ENCODE peak calls at places on chromosomes 7 and 10, in four cellular contexts. C is HCT116, G is psoas muscle, K is PC-9. E is an unnamed sample.

GRCh38 chr7:127390817-127391590 is 1.5 kb downstream of the ZNF800 start:
- DNase-seq in K (no peak), C (no peak), G (no peak), E (no peak)

GRCh38 chr7:123594813-123595241 is 6.8 kb upstream of the ASB15 start:
- DNase-seq in K (no peak), G (no peak), C (no peak), E (no peak)

GRCh38 chr10:36089790-36090391 is 447.8 kb upstream of the FZD8 start:
- DNase-seq in C (no peak), G (no peak), K (no peak), E (no peak)

GRCh38 chr10:60848126-60848525 is 69.8 kb downstream of the CDK1 start:
- DNase-seq in K (no peak), C (no peak), G (peak), E (peak)

GRCh38 chr10:98344589-98345038 is 70.4 kb downstream of the PYROXD2 start:
- DNase-seq in G (peak), C (no peak), K (no peak), E (peak)

GRCh38 chr10:13751191-13751764 is 164.5 kb downstream of the PRPF18 start:
- DNase-seq in C (no peak), G (no peak), K (no peak), E (no peak)

GRCh38 chr10:23013581-23014335 is 81.6 kb upstream of the MSRB2 start:
- DNase-seq in C (no peak), G (no peak), K (no peak), E (no peak)

GRCh38 chr10:116849271-116850057 is at the start of gene ENO4:
- DNase-seq in G (peak), K (peak), C (peak), E (peak)

GRCh38 chr10:98299341-98299740 is 31.3 kb upstream of the LOXL4 start:
- DNase-seq in C (no peak), G (no peak), K (no peak), E (no peak)

GRCh38 chr10:132148261-132149251 is 38.2 kb upstream of the DPYSL4 start:
- DNase-seq in C (no peak), K (no peak), G (peak), E (no peak)

GRCh38 chr10:100008142-100008522 is 1.6 kb downstream of the DNMBP start:
- DNase-seq in G (no peak), K (peak), C (no peak), E (peak)

GRCh38 chr7:141617280-141617679 is 66.1 kb downstream of the AGK start:
- DNase-seq in C (no peak), G (no peak), K (peak), E (no peak)

DNA sequence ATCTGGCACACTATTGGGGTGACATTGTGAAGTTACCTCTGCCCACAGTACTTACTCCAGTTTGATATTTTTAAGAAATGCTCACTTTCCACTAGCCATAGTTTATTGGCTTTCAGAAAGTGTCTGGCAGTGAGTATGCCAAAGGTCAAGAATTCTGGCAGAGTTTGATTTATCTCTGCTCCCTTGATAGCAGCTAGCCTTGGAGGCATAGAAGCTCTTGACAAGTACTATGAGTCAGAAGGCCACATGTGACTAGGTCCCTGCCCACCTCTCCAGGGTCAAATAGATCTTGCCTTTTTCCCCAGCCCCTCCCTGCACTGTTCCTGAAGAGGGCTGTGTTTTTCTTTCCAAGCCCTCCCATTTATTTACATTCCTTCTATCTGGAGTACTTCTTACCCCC is 202.2 kb downstream of the AUTS2 start:
- DNase-seq in K (peak), C (no peak), G (no peak), E (peak)
- H3K27ac ChIP-seq in K (no peak), C (no peak), G (no peak), E (peak)

GRCh38 chr7:47504546-47505316 is 77.2 kb downstream of the TNS3 start:
- DNase-seq in G (no peak), K (no peak), C (no peak), E (no peak)

GRCh38 chr7:47501406-47501805 is 80.5 kb downstream of the TNS3 start:
- DNase-seq in K (no peak), C (no peak), G (no peak), E (peak)

GRCh38 chr7:47500103-47500563 is 81.8 kb downstream of the TNS3 start:
- DNase-seq in K (no peak), C (no peak), G (no peak), E (no peak)

GRCh38 chr7:47503283-47503682 is 78.6 kb downstream of the TNS3 start:
- DNase-seq in C (no peak), K (no peak), G (no peak), E (peak)

GRCh38 chr7:47502240-47502877 is 79.6 kb downstream of the TNS3 start:
- DNase-seq in K (no peak), C (no peak), G (no peak), E (no peak)
- H3K27ac ChIP-seq in K (no peak), C (no peak), G (no peak), E (no peak)

GRCh38 chr7:66296001-66296521 is 90.9 kb downstream of the TPST1 start:
- DNase-seq in K (no peak), C (no peak), G (no peak), E (no peak)
- H3K27ac ChIP-seq in K (no peak), C (no peak), G (no peak), E (no peak)

GRCh38 chr7:102300643-102301211 is 14.1 kb downstream of the SH2B2 start:
- DNase-seq in K (no peak), G (peak), C (no peak), E (no peak)
- H3K27ac ChIP-seq in K (no peak), G (peak), C (no peak), E (no peak)

GRCh38 chr7:36117201-36117840 is 35.7 kb upstream of the EEPD1 start:
- DNase-seq in C (no peak), K (peak), G (no peak), E (no peak)
- H3K27ac ChIP-seq in C (peak), K (peak), G (peak), E (no peak)

GRCh38 chr10:115028419-115028818 is 64.7 kb upstream of the ATRNL1 start:
- DNase-seq in K (no peak), C (no peak), G (no peak), E (no peak)

GRCh38 chr10:115029452-115030375 is 63.5 kb upstream of the ATRNL1 start:
- DNase-seq in K (no peak), C (no peak), G (no peak), E (no peak)

GRCh38 chr10:115033898-115034297 is 59.3 kb upstream of the ATRNL1 start:
- DNase-seq in K (no peak), G (no peak), C (no peak), E (no peak)

GRCh38 chr10:115026041-115026779 is 67.0 kb upstream of the ATRNL1 start:
- DNase-seq in G (no peak), C (no peak), K (no peak), E (no peak)

DNA sequence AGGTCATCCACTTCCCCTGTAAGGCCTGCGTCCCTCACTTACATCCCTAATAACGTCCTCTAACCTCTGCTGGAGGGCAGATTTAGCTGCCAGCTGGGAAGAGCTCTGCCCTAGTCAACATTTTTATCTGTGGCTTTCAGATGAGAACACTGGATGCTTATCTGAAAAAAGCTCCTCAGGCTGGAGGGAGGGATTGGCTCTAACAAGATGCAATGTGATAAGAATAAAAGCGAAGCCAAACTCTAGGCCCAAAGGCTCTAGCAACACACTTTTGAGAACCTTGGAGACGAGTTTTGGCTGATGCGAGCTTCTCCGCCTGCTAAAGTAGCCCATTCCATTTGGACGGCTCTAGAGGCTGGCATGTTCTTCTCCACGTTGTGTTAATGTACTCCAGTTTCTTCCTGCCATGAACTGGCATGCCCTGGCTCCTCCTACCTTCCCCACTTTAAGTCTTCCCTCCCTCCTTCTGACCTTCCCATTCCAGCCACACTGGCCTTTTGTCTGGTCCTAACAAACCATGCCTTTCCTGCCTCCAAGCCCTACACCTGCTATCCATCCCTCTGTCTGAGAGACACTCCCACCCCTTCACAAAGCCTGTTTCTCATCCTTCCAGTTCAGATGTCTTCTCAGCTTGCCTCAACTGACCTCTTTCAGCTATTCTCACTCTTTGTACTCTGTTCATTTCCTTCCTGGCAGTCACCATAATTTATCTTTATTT is 62.5 kb upstream of the ATRNL1 start:
- DNase-seq in C (no peak), K (no peak), G (no peak), E (no peak)
- H3K27ac ChIP-seq in C (no peak), K (no peak), G (peak), E (no peak)

GRCh38 chr7:73769481-73770001 is 529 bp downstream of the CLDN3 start:
- DNase-seq in K (no peak), G (no peak), C (no peak), E (no peak)
- H3K27ac ChIP-seq in K (no peak), G (no peak), C (peak), E (no peak)

GRCh38 chr10:24310104-24310503 is 101.2 kb downstream of the KIAA1217 start:
- DNase-seq in K (peak), G (no peak), C (no peak), E (no peak)

GRCh38 chr10:24305551-24306506 is 96.9 kb downstream of the KIAA1217 start:
- DNase-seq in C (no peak), G (no peak), K (no peak), E (no peak)

GRCh38 chr10:24306507-24306875 is 97.6 kb downstream of the KIAA1217 start:
- DNase-seq in G (peak), C (no peak), K (no peak), E (no peak)

GRCh38 chr10:24307173-24307572 is 98.2 kb downstream of the KIAA1217 start:
- DNase-seq in G (no peak), C (no peak), K (no peak), E (no peak)

GRCh38 chr10:24307696-24308476 is 98.9 kb downstream of the KIAA1217 start:
- DNase-seq in K (no peak), C (no peak), G (no peak), E (no peak)
- H3K27ac ChIP-seq in K (no peak), C (no peak), G (peak), E (no peak)

GRCh38 chr10:3825862-3826351 is 40.9 kb upstream of the KLF6 start:
- DNase-seq in G (peak), C (no peak), K (no peak), E (no peak)
- H3K27ac ChIP-seq in G (peak), C (no peak), K (peak), E (no peak)